ENCODE peak calls at places on chromosomes 6 and 20, in seven cellular contexts. G is A673, N is PC-9, P is sigmoid colon, U is NT2/D1, F is A549, Y is fibroblast of lung. J is an unnamed sample. For H3K4me1, the result is how much of the 10 kb centered on the place peaks cover.

GRCh38 chr20:19975436-19975799 is 41.7 kb upstream of the NAA20 start:
- DNase-seq in N (peak), P (peak), U (no peak), G (no peak), F (peak), Y (peak), J (no peak)

GRCh38 chr6:41371461-41371991 is 36.1 kb downstream of the NCR2 start:
- DNase-seq in N (no peak), Y (peak), U (no peak), F (no peak), P (peak), G (peak), J (peak)

GRCh38 chr6:117194978-117195377 is 70.4 kb upstream of the VGLL2 start:
- DNase-seq in U (no peak), N (no peak), P (no peak), F (no peak), Y (no peak), G (no peak), J (no peak)

GRCh38 chr20:9054176-9054575 is 14.7 kb upstream of the PLCB4 start:
- DNase-seq in N (no peak), P (no peak), G (no peak), U (no peak), Y (peak), F (no peak), J (no peak)

GRCh38 chr20:45153756-45154155 is 20.9 kb upstream of the PI3 start:
- DNase-seq in F (no peak), Y (no peak), G (no peak), P (no peak), N (no peak), U (no peak), J (no peak)

GRCh38 chr20:63854766-63855362 is 6.4 kb upstream of the ABHD16B start:
- DNase-seq in U (no peak), F (no peak), P (no peak), Y (no peak), N (no peak), G (no peak), J (peak)

GRCh38 chr6:33197431-33198048 is 2.9 kb downstream of the RXRB start:
- DNase-seq in U (no peak), Y (peak), G (peak), N (no peak), P (no peak), F (peak), J (peak)

GRCh38 chr6:168377856-168378832 is 58.6 kb upstream of the DACT2 start:
- DNase-seq in G (no peak), P (peak), U (no peak), N (no peak), F (no peak), Y (no peak), J (no peak)

GRCh38 chr20:51700809-51701285 is 67.3 kb downstream of the ATP9A start:
- DNase-seq in G (peak), P (no peak), U (no peak), Y (peak), N (no peak), F (peak), J (peak)

GRCh38 chr6:44896701-44897100 is 431.4 kb upstream of the RUNX2 start:
- DNase-seq in G (peak), F (no peak), N (no peak), Y (no peak), U (no peak), P (no peak), J (no peak)

GRCh38 chr6:47133230-47134000 is 91.3 kb upstream of the ADGRF1 start:
- DNase-seq in F (no peak), P (no peak), Y (no peak), U (no peak), G (no peak), N (no peak), J (no peak)

DNA sequence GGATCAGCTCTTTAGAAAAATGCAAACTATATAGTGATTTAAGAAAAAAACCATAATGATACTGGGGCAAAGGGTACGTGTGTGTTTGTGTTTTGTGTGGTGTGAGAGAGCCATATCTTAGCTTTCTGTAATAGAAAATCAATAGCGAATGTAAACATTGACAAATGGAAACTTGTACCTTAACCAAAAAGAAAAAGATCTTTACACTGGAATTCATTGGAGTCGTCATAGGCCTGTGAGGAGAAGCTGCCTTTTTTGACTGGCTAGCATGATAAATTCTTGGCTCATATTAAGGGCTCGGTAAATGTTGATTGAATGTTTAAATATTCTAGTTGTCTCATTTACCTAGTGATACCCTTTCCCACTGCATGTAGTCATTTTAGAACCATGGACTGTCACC is 161.8 kb upstream of the ASCC3 start:
- DNase-seq in Y (no peak), U (no peak), G (no peak), F (no peak), N (no peak), P (no peak), J (no peak)
- H3K4me3 ChIP-seq in Y (no peak), U (no peak), G (no peak), F (no peak), N (no peak), P (no peak), J (no peak)

DNA sequence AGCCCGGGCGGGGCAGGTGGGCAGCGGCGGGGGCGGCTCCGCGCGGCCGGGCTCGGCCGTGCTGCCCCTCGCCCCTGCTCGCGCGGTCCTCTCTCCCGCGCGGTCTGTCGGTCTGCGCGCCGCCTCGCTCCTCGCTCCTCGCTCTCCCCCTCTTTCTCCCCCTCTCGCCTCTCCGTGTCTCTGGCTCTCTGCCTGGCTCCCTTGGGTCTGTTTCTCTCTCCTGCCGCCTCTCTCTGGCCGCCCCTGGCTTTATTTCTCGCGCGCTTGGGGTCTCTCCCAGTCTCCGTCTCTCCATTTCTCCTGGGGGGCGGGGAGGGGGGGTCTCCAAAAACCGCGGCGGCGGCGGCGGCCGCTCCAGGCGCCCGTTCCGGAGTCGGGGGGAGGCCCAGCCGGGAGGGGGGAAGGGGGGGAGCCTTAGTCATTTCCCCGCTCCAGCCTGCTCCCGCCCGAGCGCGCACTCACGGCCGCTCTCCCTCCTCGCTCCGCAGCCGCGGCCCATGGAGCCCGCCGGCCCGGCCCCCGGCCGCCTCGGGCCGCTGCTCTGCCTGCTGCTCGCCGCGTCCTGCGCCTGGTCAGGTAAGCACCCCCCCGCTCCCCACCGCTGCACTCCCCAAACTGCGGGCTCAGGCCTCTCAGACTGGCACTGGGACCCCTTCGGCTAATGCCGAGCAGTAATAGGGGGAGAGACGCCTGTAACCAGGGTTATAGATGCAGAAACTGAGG is at the start of gene SIRPA:
- DNase-seq in N (no peak), P (peak), U (no peak), G (peak), Y (peak), F (peak), J (peak)
- H3K4me1 ChIP-seq in N (under half), P (under half), U (under half), G (half or more), Y (under half), F (under half), J (under half)

DNA sequence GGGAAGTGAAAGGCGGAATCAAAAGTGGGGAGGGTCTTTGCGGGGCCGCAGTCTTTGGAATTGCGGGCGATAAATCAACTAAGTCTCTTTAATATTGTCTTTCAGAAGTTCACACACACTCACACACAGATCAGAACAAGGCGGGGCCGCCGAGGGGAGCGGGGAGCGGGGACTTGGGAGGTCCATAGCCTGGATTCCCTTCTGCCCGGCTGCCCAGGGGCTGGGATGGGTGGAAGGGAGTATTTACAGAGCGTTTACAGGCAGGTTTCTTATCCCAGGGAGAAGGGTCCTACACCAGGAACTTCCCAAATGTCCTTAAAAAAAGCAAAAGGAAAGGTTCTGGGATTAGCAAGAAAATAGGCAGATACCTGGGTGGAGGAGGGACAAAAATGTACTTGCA is 3.5 kb downstream of the PRRT1 start:
- DNase-seq in G (no peak), Y (no peak), P (no peak), F (no peak), N (no peak), U (no peak), J (no peak)
- H3K4me3 ChIP-seq in G (no peak), Y (no peak), P (no peak), F (no peak), N (no peak), U (no peak), J (no peak)

GRCh38 chr20:33611106-33611505 is 51.0 kb upstream of the C20orf144 start:
- DNase-seq in N (no peak), G (no peak), Y (no peak), P (no peak), F (no peak), U (no peak), J (no peak)
- H3K4me1 ChIP-seq in N (under half), G (under half), Y (under half), P (under half), F (under half), U (under half), J (under half)